ENCODE peak calls at places on chromosomes 7 and 10, in seven cellular contexts. E, Y, C, U, I, D and B are unnamed samples.

GRCh38 chr7:118902600-118902999 is 678.1 kb downstream of the ANKRD7 start:
- DNase-seq in Y (no peak), C (no peak), I (no peak), U (no peak), D (no peak), E (no peak), B (no peak)

GRCh38 chr10:82377608-82378007 is 502.6 kb downstream of the NRG3 start:
- DNase-seq in U (no peak), D (no peak), Y (peak), E (no peak), C (peak), I (no peak), B (no peak)

GRCh38 chr10:98170249-98171117 is 36.0 kb downstream of the R3HCC1L start:
- DNase-seq in E (peak), U (peak), Y (peak), C (no peak), I (peak), D (peak), B (no peak)

GRCh38 chr7:6436385-6436685 is 11.4 kb downstream of the DAGLB start:
- DNase-seq in E (no peak), U (no peak), D (peak), Y (no peak), I (peak), C (no peak), B (peak)

GRCh38 chr10:102090772-102091171 is 25.6 kb downstream of the HPS6 start:
- DNase-seq in E (no peak), D (no peak), Y (peak), C (no peak), U (no peak), I (no peak), B (no peak)

GRCh38 chr10:132774905-132775863 is 10.8 kb downstream of the NKX6-2 start:
- DNase-seq in I (no peak), C (no peak), Y (no peak), D (no peak), U (no peak), E (no peak), B (no peak)

GRCh38 chr10:77069020-77069419 is 568.6 kb downstream of the KCNMA1 start:
- DNase-seq in E (no peak), D (no peak), I (no peak), C (peak), U (no peak), Y (no peak), B (no peak)

GRCh38 chr7:150356265-150356897 is 12.2 kb upstream of the REPIN1 start:
- DNase-seq in D (peak), C (no peak), Y (no peak), E (no peak), I (no peak), U (peak), B (no peak)

GRCh38 chr10:78332013-78332412 is 298.4 kb downstream of the RPS24 start:
- DNase-seq in U (no peak), C (no peak), I (no peak), Y (no peak), E (no peak), D (no peak), B (no peak)

GRCh38 chr10:69801434-69802315 is at the start of gene COL13A1:
- DNase-seq in U (no peak), C (no peak), I (no peak), Y (peak), E (no peak), D (peak), B (no peak)